ENCODE peak calls at places on chromosomes 6 and 20, in ten cellular contexts. H is uterus, A is A673, S is mucosa of descending colon, B is AG09309, R is fibroblast of lung, G is left lung, Y is WTC11, O is Panc1, W is HCT116. X is an unnamed sample.

GRCh38 chr20:51831891-51832675 is 29.8 kb upstream of the SALL4 start:
- DNase-seq in S (no peak), R (no peak), W (no peak), A (no peak), B (peak; percentile 83), Y (no peak), O (no peak), G (no peak), H (no peak), X (no peak)

GRCh38 chr20:2708073-2708415 is 15.5 kb downstream of the EBF4 start:
- DNase-seq in G (no peak), B (no peak), S (no peak), H (no peak), W (no peak), R (no peak), Y (no peak), O (no peak), A (no peak), X (no peak)

GRCh38 chr20:33832113-33832853 is 21.1 kb downstream of the CHMP4B start:
- DNase-seq in B (no peak), W (no peak), H (no peak), G (no peak), S (peak; percentile 83), R (peak; percentile 60), A (peak; percentile 28), Y (peak; percentile 26), O (no peak), X (no peak)

GRCh38 chr6:2920671-2921112 is 17.6 kb upstream of the SERPINB9 start:
- DNase-seq in S (no peak), B (no peak), R (no peak), W (no peak), Y (peak; percentile 52), O (no peak), G (no peak), H (no peak), A (no peak), X (no peak)

GRCh38 chr20:3041818-3042504 is 1.5 kb upstream of the GNRH2 start:
- DNase-seq in B (no peak), G (no peak), A (no peak), S (no peak), Y (peak; percentile 18), R (peak; percentile 6), W (no peak), H (no peak), O (no peak), X (no peak)

GRCh38 chr20:41786158-41786557 is 168.0 kb upstream of the CHD6 start:
- DNase-seq in S (no peak), Y (no peak), A (no peak), O (no peak), R (peak; percentile 4), G (no peak), B (no peak), W (no peak), H (no peak), X (no peak)

GRCh38 chr6:170203212-170203611 is 87.7 kb downstream of the DLL1 start:
- DNase-seq in H (no peak), A (no peak), W (no peak), S (no peak), Y (no peak), B (no peak), O (no peak), G (no peak), R (no peak), X (no peak)

GRCh38 chr6:44569931-44570385 is 182.5 kb downstream of the CDC5L start:
- DNase-seq in R (peak; percentile 79), W (no peak), O (no peak), G (no peak), A (no peak), Y (no peak), B (peak; percentile 24), H (no peak), S (peak; percentile 26), X (no peak)

GRCh38 chr6:158068893-158069799 is 87.5 kb downstream of the SYNJ2 start:
- DNase-seq in R (peak; percentile 81), A (peak; percentile 32), G (peak; percentile 89), S (peak; percentile 76), B (no peak), W (no peak), H (no peak), O (no peak), Y (no peak), X (no peak)

GRCh38 chr6:9138856-9139426 is 703.6 kb upstream of the SLC35B3 start:
- DNase-seq in W (no peak), S (no peak), A (peak; percentile 18), B (no peak), O (no peak), G (no peak), H (no peak), Y (no peak), R (peak; percentile 38), X (no peak)

GRCh38 chr6:142771162-142771561 is 173.8 kb downstream of the HIVEP2 start:
- DNase-seq in R (no peak), H (no peak), Y (no peak), G (peak; percentile 73), A (no peak), B (no peak), S (no peak), O (no peak), W (no peak), X (no peak)

GRCh38 chr6:161228911-161229591 is 44.8 kb downstream of the AGPAT4 start:
- DNase-seq in O (no peak), H (no peak), R (peak; percentile 92), S (no peak), A (peak; percentile 76), Y (no peak), W (no peak), B (peak; percentile 87), G (no peak), X (no peak)

GRCh38 chr20:25256226-25256859 is 8.5 kb downstream of the PYGB start:
- DNase-seq in B (no peak), G (no peak), O (no peak), W (no peak), Y (no peak), R (no peak), S (no peak), A (no peak), H (no peak), X (no peak)
- TF ChIP-seq CTCF in B (no peak), G (no peak), O (no peak), W (no peak), Y (no peak), R (no peak), S (no peak), A (no peak), H (no peak), X (no peak)

DNA sequence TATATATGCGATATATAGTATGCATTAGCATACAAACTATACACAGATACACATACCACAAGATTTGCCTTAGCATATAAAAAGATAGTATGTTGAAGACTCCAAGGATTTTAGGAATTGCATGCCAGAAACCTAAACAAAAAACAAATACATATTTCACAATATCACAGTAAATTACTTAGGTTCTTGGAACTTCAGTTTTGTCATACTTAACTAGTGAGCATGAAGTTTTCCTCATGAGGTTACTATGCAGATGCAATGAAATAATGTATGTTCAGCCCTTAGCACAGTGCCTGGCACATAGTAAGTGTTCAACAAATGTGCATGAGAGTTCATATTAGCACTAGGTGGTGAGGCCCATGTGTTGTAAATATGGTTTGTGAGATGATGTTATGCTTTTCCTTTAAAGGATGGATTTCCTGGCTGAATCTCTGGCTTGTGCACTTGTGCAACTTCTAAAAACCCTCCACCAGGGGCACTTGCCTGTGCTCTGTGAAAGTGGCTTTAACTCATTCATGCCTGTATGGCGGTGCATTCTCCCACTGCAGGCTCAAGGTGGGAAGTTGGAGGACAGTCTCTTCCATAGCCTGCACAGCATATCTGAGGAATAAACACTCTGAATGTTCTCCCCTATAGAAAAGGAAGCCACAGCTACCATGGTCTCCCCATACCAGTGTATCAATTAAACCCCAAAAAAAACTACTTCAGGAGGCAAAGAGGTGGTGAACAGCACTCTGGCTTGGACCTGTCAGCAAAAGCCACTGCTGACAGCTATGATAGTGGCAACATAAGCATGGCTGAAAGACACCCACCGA is 624.1 kb upstream of the CDH4 start:
- DNase-seq in W (no peak), B (no peak), S (no peak), O (no peak), H (no peak), A (no peak), R (no peak), Y (no peak), G (no peak), X (no peak)
- TF ChIP-seq CTCF in W (no peak), B (no peak), S (no peak), O (no peak), H (no peak), A (no peak), R (no peak), Y (no peak), G (no peak), X (peak; percentile 21)

GRCh38 chr20:61976275-61976649 is 89.4 kb downstream of the TAF4 start:
- DNase-seq in H (no peak), O (no peak), Y (no peak), W (no peak), G (no peak), S (no peak), A (no peak), R (no peak), B (no peak), X (no peak)

GRCh38 chr20:61974357-61974665 is 91.4 kb downstream of the TAF4 start:
- DNase-seq in O (no peak), A (no peak), B (no peak), R (no peak), H (no peak), G (peak; percentile 58), W (no peak), S (no peak), Y (no peak), X (no peak)

GRCh38 chr20:61972910-61973508 is 92.7 kb downstream of the TAF4 start:
- DNase-seq in R (no peak), W (no peak), S (no peak), A (no peak), G (peak; percentile 42), O (no peak), H (no peak), B (no peak), Y (no peak), X (no peak)

GRCh38 chr20:61975411-61975810 is 90.3 kb downstream of the TAF4 start:
- DNase-seq in S (no peak), W (no peak), H (no peak), B (no peak), O (no peak), A (no peak), R (no peak), G (no peak), Y (no peak), X (no peak)

GRCh38 chr20:61973515-61974356 is 91.9 kb downstream of the TAF4 start:
- DNase-seq in R (no peak), A (no peak), B (no peak), W (no peak), H (no peak), S (no peak), G (peak; percentile 61), Y (peak; percentile 44), O (no peak), X (no peak)
- TF ChIP-seq CTCF in R (no peak), A (peak; percentile 21), B (no peak), W (peak; percentile 17), H (no peak), S (no peak), G (no peak), Y (peak; percentile 16), O (no peak), X (no peak)

DNA sequence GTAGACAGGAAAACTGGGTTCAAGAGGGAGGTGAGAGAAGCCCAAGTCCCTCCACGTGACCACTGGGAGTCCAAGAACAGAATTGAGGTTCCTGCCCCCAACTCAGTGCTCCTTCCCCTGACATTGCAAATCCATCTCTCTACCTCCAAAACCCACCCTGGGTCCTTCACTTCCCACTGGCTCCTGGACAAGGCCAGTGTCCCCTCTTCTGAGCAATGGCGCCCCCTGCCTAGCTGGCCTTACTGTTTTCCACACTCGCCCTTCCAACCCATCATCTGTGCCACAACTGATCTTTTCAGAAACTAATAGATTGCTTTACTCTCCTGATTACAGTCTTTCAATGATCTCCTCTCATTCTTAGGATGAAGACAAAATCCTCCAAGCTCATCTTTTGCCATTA is 200.3 kb downstream of the ANKRD60 start:
- DNase-seq in A (no peak), R (no peak), S (peak; percentile 67), Y (peak; percentile 70), O (no peak), H (no peak), G (no peak), W (no peak), B (no peak), X (no peak)
- TF ChIP-seq CTCF in A (peak; percentile 54), R (no peak), S (no peak), Y (peak; percentile 27), O (no peak), H (no peak), G (no peak), W (peak; percentile 45), B (peak; percentile 12), X (no peak)